ENCODE peak calls at places on chromosomes 2 and 18, in four cellular contexts. I is neural crest cell; Q is AG09309; C is activated CD4-positive, alpha-beta T cell treated with anti-CD3 and anti-CD28 coated beads for 24 hours. W is an unnamed sample.
A peak's percentile ranks its signal among the peaks of the same experiment; 100 is the strongest.

GRCh38 chr18:79956276-79956675 is 4.8 kb upstream of the SLC66A2 start:
- DNase-seq in I (no peak), Q (no peak), C (no peak), W (no peak)

GRCh38 chr18:61628085-61628484 is 264.7 kb downstream of the RNF152 start:
- DNase-seq in I (no peak), Q (no peak), C (no peak), W (no peak)

GRCh38 chr2:45342-46130 is 769 bp downstream of the FAM110C start:
- DNase-seq in I (peak; percentile 6), Q (no peak), C (no peak), W (peak; percentile 32)

GRCh38 chr2:229815342-229815741 is 101.0 kb upstream of the DNER start:
- DNase-seq in I (no peak), Q (no peak), C (no peak), W (no peak)

GRCh38 chr2:72003796-72004195 is 143.9 kb downstream of the CYP26B1 start:
- DNase-seq in I (no peak), Q (no peak), C (no peak), W (no peak)

GRCh38 chr2:175926272-175926671 is 75.8 kb downstream of the LNPK start:
- DNase-seq in I (no peak), Q (peak; percentile 32), C (no peak), W (no peak)

GRCh38 chr2:111160758-111161157 is 40.0 kb downstream of the BCL2L11 start:
- DNase-seq in I (no peak), Q (peak; percentile 75), C (no peak), W (no peak)

GRCh38 chr2:150214626-150215025 is 272.8 kb downstream of the RND3 start:
- DNase-seq in I (no peak), Q (no peak), C (no peak), W (no peak)

GRCh38 chr2:101883860-101884259 is 107.9 kb upstream of the IL1R2 start:
- DNase-seq in I (no peak), Q (peak; percentile 31), C (no peak), W (no peak)

GRCh38 chr18:44552706-44553105 is 128.0 kb upstream of the SETBP1 start:
- DNase-seq in I (no peak), Q (no peak), C (no peak), W (no peak)

W was measured in glutamatergic neuron.